ENCODE peak calls at places on chromosomes 13 and 19, in five cellular contexts. E, O, P, D and K are unnamed samples.
A peak's percentile ranks its signal among the peaks of the same experiment; 100 is the strongest.

GRCh38 chr19:47109541-47110375 is 3.8 kb downstream of the ZC3H4 start:
- DNase-seq in E (no peak), O (peak; percentile 82), P (no peak), D (no peak), K (no peak)

GRCh38 chr19:2273356-2274184 is 8.4 kb downstream of the PEAK3 start:
- DNase-seq in E (peak; percentile 57), O (peak; percentile 92), P (peak; percentile 73), D (peak; percentile 73), K (peak; percentile 61)

GRCh38 chr19:55540619-55541018 is 3.7 kb upstream of the SBK2 start:
- DNase-seq in E (no peak), O (no peak), P (no peak), D (no peak), K (no peak)

GRCh38 chr13:78826936-78827335 is 168.0 kb upstream of the OBI1 start:
- DNase-seq in E (no peak), O (no peak), P (no peak), D (no peak), K (no peak)

GRCh38 chr19:55305491-55305890 is 19.6 kb downstream of the TMEM150B start:
- DNase-seq in E (no peak), O (peak; percentile 47), P (peak; percentile 31), D (peak; percentile 26), K (peak; percentile 39)

GRCh38 chr13:107712145-107712544 is 503.2 kb downstream of the LIG4 start:
- DNase-seq in E (no peak), O (no peak), P (no peak), D (no peak), K (no peak)

GRCh38 chr13:67299731-67300130 is 69.6 kb upstream of the PCDH9 start:
- DNase-seq in E (no peak), O (no peak), P (no peak), D (no peak), K (no peak)

GRCh38 chr13:112840472-112841302 is 128.3 kb upstream of the MCF2L start:
- DNase-seq in E (no peak), O (no peak), P (no peak), D (no peak), K (no peak)

GRCh38 chr13:75369986-75370385 is 112.0 kb downstream of the TBC1D4 start:
- DNase-seq in E (no peak), O (no peak), P (no peak), D (no peak), K (no peak)

GRCh38 chr13:105436946-105437345 is 1098.5 kb downstream of the EFNB2 start:
- DNase-seq in E (no peak), O (no peak), P (no peak), D (no peak), K (no peak)

GRCh38 chr13:33352520-33352919 is 67.0 kb upstream of the STARD13 start:
- DNase-seq in E (no peak), O (no peak), P (no peak), D (no peak), K (no peak)

GRCh38 chr13:24032674-24033073 is 127.8 kb upstream of the SPATA13 start:
- DNase-seq in E (no peak), O (no peak), P (no peak), D (no peak), K (no peak)

GRCh38 chr19:40283414-40284250 is 1.5 kb downstream of the AKT2 start:
- DNase-seq in E (no peak), O (no peak), P (no peak), D (no peak), K (no peak)

GRCh38 chr19:49638360-49638759 is 1.6 kb downstream of the RRAS start:
- DNase-seq in E (no peak), O (no peak), P (no peak), D (no peak), K (no peak)

GRCh38 chr19:48619692-48620565 is 623 bp downstream of the SPHK2 start:
- DNase-seq in E (no peak), O (no peak), P (no peak), D (no peak), K (no peak)

GRCh38 chr13:50798923-50799322 is 44.6 kb downstream of the DLEU7 start:
- DNase-seq in E (no peak), O (no peak), P (no peak), D (no peak), K (peak; percentile 50)

GRCh38 chr13:66849706-66850105 is 380.4 kb downstream of the PCDH9 start:
- DNase-seq in E (no peak), O (no peak), P (no peak), D (no peak), K (no peak)

GRCh38 chr13:49308977-49309408 is 61.3 kb downstream of the CDADC1 start:
- DNase-seq in E (no peak), O (no peak), P (no peak), D (no peak), K (no peak)

GRCh38 chr19:535017-535835 is 3.7 kb downstream of the CDC34 start:
- DNase-seq in E (no peak), O (no peak), P (no peak), D (peak; percentile 46), K (no peak)

GRCh38 chr19:37991841-37992248 is 84.8 kb downstream of the SIPA1L3 start:
- DNase-seq in E (no peak), O (no peak), P (no peak), D (no peak), K (no peak)

GRCh38 chr19:42091300-42092266 is 15.6 kb downstream of the ZNF574 start:
- DNase-seq in E (no peak), O (no peak), P (no peak), D (peak; percentile 61), K (no peak)

GRCh38 chr13:94121686-94122085 is 357.8 kb downstream of the DCT start:
- DNase-seq in E (no peak), O (no peak), P (no peak), D (no peak), K (no peak)

GRCh38 chr13:19864018-19864338 is 529 bp upstream of the ZMYM5 start:
- DNase-seq in E (peak; percentile 69), O (peak; percentile 72), P (no peak), D (peak; percentile 66), K (peak; percentile 86)

GRCh38 chr19:49952475-49952829 is 8.5 kb downstream of the SIGLEC11 start:
- DNase-seq in E (no peak), O (no peak), P (no peak), D (no peak), K (no peak)

GRCh38 chr13:50129065-50129922 is 114.0 kb downstream of the KCNRG start:
- DNase-seq in E (no peak), O (no peak), P (no peak), D (no peak), K (no peak)

GRCh38 chr19:48325265-48325910 is at the start of gene EMP3:
- DNase-seq in E (peak; percentile 22), O (peak; percentile 86), P (peak; percentile 75), D (no peak), K (peak; percentile 78)

GRCh38 chr13:99191900-99192399 is 8.7 kb upstream of the UBAC2 start:
- DNase-seq in E (no peak), O (no peak), P (no peak), D (no peak), K (no peak)

GRCh38 chr13:101520672-101521071 is 68.2 kb downstream of the ITGBL1 start:
- DNase-seq in E (no peak), O (peak; percentile 22), P (no peak), D (no peak), K (peak; percentile 46)